ENCODE peak calls at places on chromosome 18, in ten cellular contexts. N is GM20000, X is lung, W is HFFc6, F is suprapubic skin, B is heart left ventricle, E is left ventricle myocardium inferior, A is progenitor cell of endocrine pancreas, I is AG10803, Q is WTC11. K is an unnamed sample.

GRCh38 chr18:72941001-72941400 is 73.2 kb upstream of the NETO1 start:
- DNase-seq in I (no peak), X (no peak), N (no peak), W (no peak), Q (no peak), B (no peak), F (no peak), E (no peak), A (no peak), K (no peak)

GRCh38 chr18:75010725-75011124 is 198.2 kb downstream of the PTGR3 start:
- DNase-seq in X (no peak), Q (no peak), B (no peak), W (no peak), N (no peak), A (no peak), E (no peak), I (no peak), F (no peak), K (no peak)

GRCh38 chr18:7924616-7925015 is 357.5 kb downstream of the PTPRM start:
- DNase-seq in X (no peak), N (no peak), I (no peak), Q (no peak), B (no peak), A (no peak), W (no peak), F (no peak), E (no peak), K (no peak)

GRCh38 chr18:53819174-53819573 is 405.3 kb downstream of the MBD2 start:
- DNase-seq in E (peak), N (no peak), A (no peak), F (no peak), W (no peak), B (peak), I (no peak), X (no peak), Q (no peak), K (no peak)

GRCh38 chr18:50203801-50204604 is 9.1 kb upstream of the MYO5B start:
- DNase-seq in A (peak), X (peak), E (no peak), F (no peak), Q (peak), W (no peak), B (no peak), N (peak), I (peak), K (no peak)

GRCh38 chr18:27004056-27004829 is 138.7 kb upstream of the AQP4 start:
- DNase-seq in N (peak), I (peak), F (no peak), Q (no peak), E (no peak), A (no peak), B (no peak), W (no peak), X (no peak), K (no peak)

GRCh38 chr18:56066524-56067215 is 478.7 kb upstream of the TCF4 start:
- DNase-seq in B (no peak), I (peak), Q (no peak), F (no peak), N (no peak), X (no peak), E (no peak), A (no peak), W (no peak), K (no peak)

GRCh38 chr18:7760967-7761946 is 194.1 kb downstream of the PTPRM start:
- DNase-seq in X (no peak), E (no peak), N (no peak), A (no peak), W (no peak), B (no peak), F (no peak), Q (no peak), I (no peak), K (no peak)

GRCh38 chr18:7980136-7980535 is 413.0 kb downstream of the PTPRM start:
- DNase-seq in W (no peak), B (no peak), X (no peak), F (no peak), A (no peak), E (no peak), Q (peak), I (no peak), N (no peak), K (no peak)

GRCh38 chr18:4096501-4096900 is 358.6 kb downstream of the DLGAP1 start:
- DNase-seq in X (no peak), E (no peak), I (peak), W (peak), B (no peak), Q (no peak), N (no peak), F (no peak), A (no peak), K (no peak)

GRCh38 chr18:50094221-50094773 is 100.7 kb downstream of the MYO5B start:
- DNase-seq in E (no peak), F (no peak), I (no peak), W (no peak), N (no peak), B (no peak), A (no peak), X (no peak), Q (no peak), K (no peak)

GRCh38 chr18:63016270-63016669 is 300.9 kb downstream of the PHLPP1 start:
- DNase-seq in I (peak), B (no peak), E (no peak), F (no peak), N (peak), A (no peak), X (peak), Q (peak), W (peak), K (no peak)

GRCh38 chr18:32258148-32258547 is 68.3 kb downstream of the MEP1B start:
- DNase-seq in W (no peak), F (no peak), A (no peak), Q (no peak), X (no peak), I (no peak), B (no peak), N (no peak), E (no peak), K (no peak)

GRCh38 chr18:32258558-32259204 is 68.8 kb downstream of the MEP1B start:
- DNase-seq in F (no peak), W (no peak), A (no peak), Q (no peak), N (no peak), E (no peak), I (no peak), X (no peak), B (no peak), K (no peak)

GRCh38 chr18:32257073-32257780 is 67.4 kb downstream of the MEP1B start:
- DNase-seq in A (no peak), I (no peak), Q (no peak), E (no peak), B (no peak), F (no peak), W (no peak), N (no peak), X (no peak), K (no peak)

GRCh38 chr18:32261003-32261402 is 71.2 kb downstream of the MEP1B start:
- DNase-seq in B (no peak), I (no peak), X (no peak), N (no peak), A (no peak), W (no peak), Q (no peak), F (no peak), E (no peak), K (no peak)

DNA sequence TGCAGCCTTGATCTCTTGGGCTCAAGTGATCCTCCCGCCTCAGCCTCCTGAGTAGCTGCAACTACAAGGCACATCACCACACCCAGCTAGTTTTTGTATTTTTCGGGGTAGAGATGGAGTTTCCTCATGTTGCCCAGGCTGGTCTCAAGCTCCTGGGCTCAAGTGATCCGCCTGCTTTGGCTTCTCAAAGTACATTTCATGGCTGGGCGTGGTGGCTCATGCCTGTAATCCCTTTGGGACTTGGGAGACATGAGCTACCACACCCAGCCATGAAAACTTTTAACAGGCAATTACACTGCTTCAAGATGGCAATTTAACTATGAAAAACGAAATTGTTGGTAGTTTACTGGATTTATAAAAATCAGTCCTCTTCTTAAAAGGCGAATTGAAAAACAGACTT is 69.7 kb downstream of the MEP1B start:
- DNase-seq in W (no peak), F (no peak), I (no peak), A (no peak), E (no peak), X (no peak), Q (no peak), N (no peak), B (no peak), K (no peak)
- TF ChIP-seq CTCF in W (no peak), F (no peak), I (no peak), A (no peak), E (no peak), X (no peak), Q (no peak), N (no peak), B (no peak), K (no peak)

GRCh38 chr18:32358075-32358474 is 112.6 kb downstream of the GAREM1 start:
- DNase-seq in F (no peak), B (no peak), A (no peak), E (no peak), X (no peak), I (no peak), W (no peak), N (no peak), Q (peak), K (no peak)
- TF ChIP-seq CTCF in F (no peak), B (no peak), A (peak), E (peak), X (no peak), I (no peak), W (no peak), N (no peak), Q (no peak), K (no peak)

GRCh38 chr18:31686572-31686971 is 2.2 kb upstream of the B4GALT6 start:
- DNase-seq in X (no peak), Q (no peak), F (no peak), A (no peak), W (no peak), E (no peak), I (no peak), N (no peak), B (no peak), K (no peak)

GRCh38 chr18:31684279-31685096 is at the start of gene B4GALT6:
- DNase-seq in I (peak), A (peak), W (no peak), F (no peak), X (no peak), N (peak), E (no peak), B (peak), Q (peak), K (peak)

GRCh38 chr18:31683968-31684278 is 458 bp downstream of the B4GALT6 start:
- DNase-seq in X (no peak), A (no peak), E (no peak), N (no peak), Q (no peak), B (no peak), W (no peak), F (no peak), I (no peak), K (no peak)

GRCh38 chr18:31687016-31687415 is 2.6 kb upstream of the B4GALT6 start:
- DNase-seq in X (no peak), Q (no peak), N (no peak), W (no peak), A (no peak), I (no peak), B (no peak), E (no peak), F (no peak), K (no peak)

DNA sequence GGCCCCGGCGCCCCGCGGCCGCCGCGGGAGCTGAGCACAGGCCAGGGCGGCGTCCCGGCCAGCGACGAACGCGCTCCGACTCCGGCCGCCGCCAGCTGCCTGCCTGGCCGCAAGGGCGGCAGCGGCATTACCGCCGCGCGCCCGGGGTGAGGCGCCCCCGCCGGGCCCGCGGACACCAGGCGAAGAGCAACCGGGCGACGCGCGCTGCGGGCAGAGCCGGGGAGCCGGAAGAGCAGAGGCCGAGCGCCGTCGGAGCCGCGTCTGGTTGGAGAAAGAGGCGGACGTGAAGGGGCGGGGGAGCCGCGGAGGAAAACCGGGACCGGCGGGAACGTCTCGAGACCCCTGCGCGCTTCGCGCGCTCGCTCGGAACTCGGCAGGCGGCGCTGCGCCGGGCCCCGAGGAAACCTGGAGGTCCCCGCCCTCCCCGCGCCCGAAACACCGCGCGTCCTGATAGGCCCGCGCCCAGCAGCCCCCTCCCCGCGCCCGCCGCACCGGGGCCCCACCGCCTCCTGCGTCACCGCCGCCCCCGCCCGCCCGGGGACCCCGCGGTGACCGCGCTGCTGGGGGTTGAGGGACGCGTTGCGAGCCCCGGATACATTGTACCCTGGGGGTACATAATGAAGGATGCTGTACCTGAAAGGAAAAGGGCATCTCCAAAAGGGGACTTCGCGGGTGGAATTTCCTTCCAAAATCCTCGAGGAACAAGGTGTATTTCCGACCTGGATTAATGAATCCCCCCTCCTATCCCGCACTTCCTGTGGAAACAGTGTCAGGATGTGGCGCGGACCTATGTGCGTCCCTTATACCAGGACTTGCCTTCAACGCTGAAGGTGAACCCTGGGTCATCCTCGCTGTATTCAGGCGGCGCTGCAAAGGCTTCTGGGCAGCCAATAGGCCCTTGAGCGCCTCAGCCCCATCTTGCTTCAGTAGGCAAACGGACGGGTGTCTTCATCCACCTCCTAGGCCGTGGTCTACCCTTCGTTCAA is 1.0 kb upstream of the B4GALT6 start:
- DNase-seq in N (peak), W (no peak), B (peak), F (no peak), E (peak), Q (peak), X (peak), A (peak), I (peak), K (peak)
- TF ChIP-seq CTCF in N (peak), W (no peak), B (peak), F (peak), E (peak), Q (no peak), X (peak), A (peak), I (no peak), K (peak)

GRCh38 chr18:78743078-78743477 is 236.5 kb upstream of the SALL3 start:
- DNase-seq in E (no peak), B (no peak), Q (no peak), A (no peak), W (no peak), F (peak), I (no peak), X (no peak), N (no peak), K (no peak)
- TF ChIP-seq CTCF in E (no peak), B (no peak), Q (no peak), A (no peak), W (no peak), F (no peak), I (no peak), X (no peak), N (no peak), K (no peak)

GRCh38 chr18:23336072-23336471 is 117.0 kb upstream of the RIOK3 start:
- DNase-seq in W (no peak), B (peak), I (no peak), E (no peak), F (no peak), X (no peak), N (no peak), Q (no peak), A (no peak), K (no peak)

GRCh38 chr18:23340661-23341060 is 112.4 kb upstream of the RIOK3 start:
- DNase-seq in E (peak), F (no peak), I (peak), W (no peak), X (no peak), N (no peak), B (no peak), A (no peak), Q (no peak), K (no peak)

GRCh38 chr18:23334569-23334968 is 118.5 kb upstream of the RIOK3 start:
- DNase-seq in Q (no peak), A (no peak), X (no peak), I (no peak), N (no peak), B (no peak), W (no peak), E (no peak), F (no peak), K (no peak)

GRCh38 chr18:23341383-23341782 is 111.7 kb upstream of the RIOK3 start:
- DNase-seq in X (no peak), A (no peak), F (no peak), W (no peak), I (peak), N (no peak), B (no peak), Q (no peak), E (no peak), K (no peak)

GRCh38 chr18:23337599-23338444 is 115.3 kb upstream of the RIOK3 start:
- DNase-seq in X (no peak), I (peak), W (peak), E (no peak), Q (no peak), N (no peak), B (no peak), F (no peak), A (no peak), K (no peak)
- TF ChIP-seq CTCF in X (no peak), I (no peak), W (peak), E (no peak), Q (no peak), N (no peak), B (no peak), F (no peak), A (no peak), K (peak)

K was measured in type B pancreatic cell.